ENCODE peak calls at places on chromosomes 5 and 9, in seven cellular contexts. N, Z, E, U, B, M and K are unnamed samples.

GRCh38 chr5:13985736-13986418 is 41.4 kb upstream of the DNAH5 start:
- DNase-seq in N (peak; percentile 95), Z (no peak), E (peak; percentile 27), U (no peak), B (no peak), M (no peak), K (peak; percentile 62)

GRCh38 chr9:79129865-79130480 is 441.8 kb upstream of the TLE4 start:
- DNase-seq in N (peak; percentile 42), Z (no peak), E (peak; percentile 26), U (no peak), B (peak; percentile 50), M (peak; percentile 70), K (peak; percentile 61)

GRCh38 chr5:139699352-139699751 is 51.2 kb downstream of the CXXC5 start:
- DNase-seq in N (no peak), Z (no peak), E (no peak), U (no peak), B (no peak), M (no peak), K (no peak)

GRCh38 chr5:9761706-9762105 is 131.6 kb upstream of the TAS2R1 start:
- DNase-seq in N (no peak), Z (no peak), E (no peak), U (no peak), B (no peak), M (no peak), K (no peak)

GRCh38 chr9:20788526-20789421 is 104.7 kb downstream of the FOCAD start:
- DNase-seq in N (no peak), Z (no peak), E (no peak), U (no peak), B (no peak), M (no peak), K (no peak)

GRCh38 chr5:14364576-14365472 is 216.8 kb upstream of the OTULINL start:
- DNase-seq in N (peak; percentile 29), Z (no peak), E (no peak), U (no peak), B (peak; percentile 53), M (peak; percentile 61), K (peak; percentile 48)

GRCh38 chr5:159737263-159737662 is 179.0 kb upstream of the ADRA1B start:
- DNase-seq in N (no peak), Z (no peak), E (no peak), U (no peak), B (no peak), M (no peak), K (no peak)

GRCh38 chr9:105447386-105447813 is 434 bp upstream of the FSD1L start:
- DNase-seq in N (no peak), Z (no peak), E (no peak), U (no peak), B (no peak), M (no peak), K (no peak)

GRCh38 chr5:97412959-97413358 is 229.9 kb upstream of the RIOK2 start:
- DNase-seq in N (no peak), Z (no peak), E (no peak), U (no peak), B (no peak), M (no peak), K (no peak)

GRCh38 chr9:129355641-129356040 is 177.6 kb upstream of the IER5L start:
- DNase-seq in N (peak; percentile 32), Z (no peak), E (no peak), U (no peak), B (no peak), M (no peak), K (no peak)

GRCh38 chr9:9920425-9920824 is 692.4 kb downstream of the PTPRD start:
- DNase-seq in N (peak; percentile 19), Z (no peak), E (no peak), U (no peak), B (peak; percentile 62), M (no peak), K (no peak)

GRCh38 chr9:38408719-38409118 is 15.5 kb downstream of the IGFBPL1 start:
- DNase-seq in N (no peak), Z (no peak), E (no peak), U (no peak), B (no peak), M (no peak), K (no peak)

GRCh38 chr5:135034186-135034962 is at the start of gene PITX1:
- DNase-seq in N (no peak), Z (no peak), E (no peak), U (peak; percentile 65), B (peak; percentile 66), M (no peak), K (peak; percentile 80)

GRCh38 chr9:89179920-89180667 is 1.5 kb upstream of the SHC3 start:
- DNase-seq in N (peak; percentile 94), Z (peak; percentile 21), E (peak; percentile 92), U (peak; percentile 51), B (peak; percentile 79), M (peak; percentile 83), K (peak; percentile 89)

GRCh38 chr9:134180786-134181647 is 16.7 kb upstream of the RNU6ATAC start:
- DNase-seq in N (no peak), Z (no peak), E (no peak), U (no peak), B (no peak), M (no peak), K (no peak)

GRCh38 chr5:132776077-132776931 is 735 bp downstream of the SEPTIN8 start:
- DNase-seq in N (peak; percentile 36), Z (no peak), E (no peak), U (no peak), B (peak; percentile 62), M (peak; percentile 19), K (peak; percentile 48)

GRCh38 chr9:119047513-119047912 is 321.7 kb downstream of the BRINP1 start:
- DNase-seq in N (no peak), Z (no peak), E (no peak), U (no peak), B (no peak), M (no peak), K (no peak)

GRCh38 chr9:111914749-111915424 is 18.3 kb downstream of the UGCG start:
- DNase-seq in N (peak; percentile 40), Z (no peak), E (no peak), U (no peak), B (peak; percentile 71), M (no peak), K (no peak)

GRCh38 chr9:116144555-116144954 is 9.0 kb upstream of the PAPPA start:
- DNase-seq in N (no peak), Z (no peak), E (no peak), U (no peak), B (no peak), M (no peak), K (no peak)

GRCh38 chr5:122704247-122705036 is 70.4 kb upstream of the SNX2 start:
- DNase-seq in N (peak; percentile 49), Z (no peak), E (no peak), U (no peak), B (peak; percentile 12), M (no peak), K (peak; percentile 32)

GRCh38 chr9:134028575-134029247 is 3.4 kb downstream of the BRD3OS start:
- DNase-seq in N (no peak), Z (no peak), E (no peak), U (no peak), B (no peak), M (no peak), K (no peak)

GRCh38 chr5:37840036-37840909 is at the start of gene GDNF:
- DNase-seq in N (peak; percentile 29), Z (no peak), E (peak; percentile 58), U (peak; percentile 43), B (no peak), M (peak; percentile 49), K (peak; percentile 46)

GRCh38 chr5:125140855-125141254 is 394.4 kb upstream of the ZNF608 start:
- DNase-seq in N (no peak), Z (no peak), E (no peak), U (no peak), B (no peak), M (no peak), K (no peak)

GRCh38 chr5:23014251-23014650 is 161.1 kb upstream of the CDH12 start:
- DNase-seq in N (no peak), Z (no peak), E (no peak), U (no peak), B (peak; percentile 42), M (no peak), K (no peak)

GRCh38 chr9:137008312-137008711 is 11.9 kb upstream of the CLIC3 start:
- DNase-seq in N (no peak), Z (no peak), E (no peak), U (no peak), B (no peak), M (no peak), K (no peak)

GRCh38 chr9:133763272-133764183 is 25.4 kb upstream of the SARDH start:
- DNase-seq in N (no peak), Z (no peak), E (no peak), U (no peak), B (no peak), M (no peak), K (no peak)

GRCh38 chr9:126301985-126302603 is 24.5 kb upstream of the MVB12B start:
- DNase-seq in N (peak; percentile 52), Z (peak; percentile 65), E (peak; percentile 55), U (peak; percentile 64), B (peak; percentile 67), M (peak; percentile 75), K (peak; percentile 75)

GRCh38 chr9:37408933-37409710 is 13.4 kb upstream of the GRHPR start:
- DNase-seq in N (peak; percentile 53), Z (no peak), E (no peak), U (peak; percentile 84), B (no peak), M (no peak), K (no peak)

GRCh38 chr5:143312822-143313221 is 90.7 kb downstream of the NR3C1 start:
- DNase-seq in N (no peak), Z (no peak), E (no peak), U (no peak), B (no peak), M (no peak), K (no peak)

GRCh38 chr5:156758012-156758791 is 91.9 kb upstream of the PPP1R2B start:
- DNase-seq in N (no peak), Z (no peak), E (no peak), U (no peak), B (no peak), M (no peak), K (no peak)

GRCh38 chr9:114098021-114098659 is 952 bp downstream of the KIF12 start:
- DNase-seq in N (no peak), Z (peak; percentile 27), E (no peak), U (peak; percentile 42), B (no peak), M (peak; percentile 24), K (peak; percentile 75)

GRCh38 chr9:118444403-118444802 is 740.2 kb downstream of the TLR4 start:
- DNase-seq in N (no peak), Z (no peak), E (no peak), U (no peak), B (no peak), M (no peak), K (no peak)

GRCh38 chr5:76855961-76856360 is 6.1 kb downstream of the S100Z start:
- DNase-seq in N (no peak), Z (peak; percentile 25), E (no peak), U (no peak), B (no peak), M (no peak), K (no peak)

GRCh38 chr9:16267336-16268036 is 603.0 kb downstream of the BNC2 start:
- DNase-seq in N (no peak), Z (no peak), E (no peak), U (no peak), B (no peak), M (no peak), K (no peak)

GRCh38 chr5:171957591-171958251 is 48.7 kb downstream of the FBXW11 start:
- DNase-seq in N (no peak), Z (peak; percentile 48), E (no peak), U (no peak), B (no peak), M (no peak), K (no peak)

GRCh38 chr9:131121346-131121745 is 4.0 kb upstream of the NUP214 start:
- DNase-seq in N (no peak), Z (no peak), E (no peak), U (no peak), B (no peak), M (no peak), K (no peak)

GRCh38 chr5:150146862-150147579 is 8.6 kb downstream of the PDGFRB start:
- DNase-seq in N (no peak), Z (no peak), E (no peak), U (no peak), B (no peak), M (no peak), K (no peak)